ENCODE peak calls at places on chromosomes 3 and 15, in eight cellular contexts. O, M, Q, F, R, J, U and D are unnamed samples.

GRCh38 chr3:134487406-134487805 is 1.5 kb downstream of the CEP63 start:
- DNase-seq in O (no peak), M (no peak), Q (no peak), F (no peak), R (no peak), J (no peak), U (no peak), D (no peak)

GRCh38 chr3:69052567-69052898 is 400 bp upstream of the TMF1 start:
- DNase-seq in O (no peak), M (no peak), Q (no peak), F (no peak), R (no peak), J (no peak), U (no peak), D (no peak)

GRCh38 chr3:149658444-149659172 is 783 bp upstream of the WWTR1 start:
- DNase-seq in O (peak), M (peak), Q (peak), F (peak), R (peak), J (peak), U (peak), D (peak)

GRCh38 chr3:67526246-67526645 is 128.2 kb downstream of the SUCLG2 start:
- DNase-seq in O (no peak), M (no peak), Q (no peak), F (no peak), R (peak), J (peak), U (no peak), D (peak)

GRCh38 chr3:128814514-128815317 is 64.7 kb upstream of the ACAD9 start:
- DNase-seq in O (no peak), M (no peak), Q (no peak), F (no peak), R (no peak), J (no peak), U (no peak), D (no peak)

GRCh38 chr3:127822166-127822835 is at the start of gene MGLL:
- DNase-seq in O (peak), M (peak), Q (no peak), F (no peak), R (peak), J (no peak), U (peak), D (no peak)

GRCh38 chr3:29972594-29972993 is 633.8 kb upstream of the TGFBR2 start:
- DNase-seq in O (no peak), M (no peak), Q (no peak), F (no peak), R (peak), J (peak), U (no peak), D (no peak)

GRCh38 chr3:195094211-195094921 is 176.6 kb downstream of the XXYLT1 start:
- DNase-seq in O (no peak), M (no peak), Q (no peak), F (peak), R (no peak), J (no peak), U (peak), D (no peak)

GRCh38 chr15:77031376-77032050 is 36.6 kb downstream of the PSTPIP1 start:
- DNase-seq in O (no peak), M (no peak), Q (no peak), F (peak), R (no peak), J (no peak), U (no peak), D (no peak)

GRCh38 chr3:39671600-39671999 is 137.8 kb upstream of the MYRIP start:
- DNase-seq in O (no peak), M (no peak), Q (no peak), F (no peak), R (peak), J (no peak), U (no peak), D (no peak)

GRCh38 chr3:11660242-11660641 is 16.5 kb upstream of the VGLL4 start:
- DNase-seq in O (no peak), M (no peak), Q (no peak), F (no peak), R (no peak), J (no peak), U (no peak), D (no peak)

GRCh38 chr3:62529230-62529629 is 155.9 kb upstream of the FEZF2 start:
- DNase-seq in O (no peak), M (peak), Q (no peak), F (peak), R (peak), J (no peak), U (no peak), D (peak)

GRCh38 chr15:71532994-71533393 is 277.4 kb upstream of the NR2E3 start:
- DNase-seq in O (no peak), M (no peak), Q (peak), F (no peak), R (peak), J (no peak), U (no peak), D (no peak)

GRCh38 chr15:98154863-98155262 is 194.4 kb downstream of the ARRDC4 start:
- DNase-seq in O (no peak), M (peak), Q (no peak), F (no peak), R (peak), J (peak), U (no peak), D (peak)

GRCh38 chr3:126912491-126913195 is 70.3 kb upstream of the PLXNA1 start:
- DNase-seq in O (no peak), M (no peak), Q (no peak), F (no peak), R (no peak), J (no peak), U (no peak), D (no peak)

GRCh38 chr15:65056868-65057548 is 10.8 kb downstream of the RASL12 start:
- DNase-seq in O (no peak), M (peak), Q (peak), F (no peak), R (no peak), J (no peak), U (no peak), D (no peak)

GRCh38 chr3:186255703-186256331 is 106.2 kb downstream of the DGKG start:
- DNase-seq in O (no peak), M (no peak), Q (no peak), F (peak), R (no peak), J (no peak), U (no peak), D (no peak)

GRCh38 chr3:133042778-133043177 is 4.6 kb downstream of the TMEM108 start:
- DNase-seq in O (no peak), M (peak), Q (no peak), F (no peak), R (peak), J (no peak), U (no peak), D (no peak)

GRCh38 chr15:67142142-67143092 is 77.0 kb downstream of the SMAD3 start:
- DNase-seq in O (no peak), M (peak), Q (no peak), F (no peak), R (peak), J (no peak), U (peak), D (no peak)

GRCh38 chr3:149815728-149816127 is 2.7 kb downstream of the RNF13 start:
- DNase-seq in O (no peak), M (no peak), Q (no peak), F (no peak), R (no peak), J (no peak), U (no peak), D (no peak)

GRCh38 chr3:52128118-52128683 is 26.0 kb downstream of the POC1A start:
- DNase-seq in O (no peak), M (peak), Q (peak), F (no peak), R (peak), J (no peak), U (peak), D (peak)

GRCh38 chr3:6779140-6779539 is 81.8 kb upstream of the GRM7 start:
- DNase-seq in O (no peak), M (no peak), Q (peak), F (no peak), R (no peak), J (no peak), U (no peak), D (no peak)

GRCh38 chr3:186784820-186785516 is 1.6 kb downstream of the EIF4A2 start:
- DNase-seq in O (no peak), M (no peak), Q (no peak), F (no peak), R (peak), J (no peak), U (no peak), D (no peak)

GRCh38 chr3:15557511-15557946 is 36.0 kb upstream of the COLQ start:
- DNase-seq in O (no peak), M (peak), Q (peak), F (no peak), R (peak), J (peak), U (no peak), D (peak)

GRCh38 chr3:191244242-191244867 is 45.3 kb downstream of the OSTN start:
- DNase-seq in O (no peak), M (no peak), Q (no peak), F (no peak), R (peak), J (no peak), U (no peak), D (no peak)

GRCh38 chr3:106317141-106318055 is 448.6 kb upstream of the CBLB start:
- DNase-seq in O (no peak), M (no peak), Q (no peak), F (no peak), R (no peak), J (no peak), U (no peak), D (no peak)

GRCh38 chr3:117131259-117131658 is 421.7 kb downstream of the TUSC7 start:
- DNase-seq in O (no peak), M (peak), Q (no peak), F (peak), R (no peak), J (no peak), U (no peak), D (no peak)

GRCh38 chr3:117133066-117133465 is 423.5 kb downstream of the TUSC7 start:
- DNase-seq in O (no peak), M (no peak), Q (no peak), F (no peak), R (no peak), J (no peak), U (no peak), D (no peak)

GRCh38 chr3:117128876-117129275 is 419.3 kb downstream of the TUSC7 start:
- DNase-seq in O (no peak), M (peak), Q (no peak), F (no peak), R (no peak), J (no peak), U (no peak), D (no peak)

GRCh38 chr3:117128133-117128532 is 418.6 kb downstream of the TUSC7 start:
- DNase-seq in O (no peak), M (no peak), Q (no peak), F (no peak), R (no peak), J (no peak), U (no peak), D (no peak)

DNA sequence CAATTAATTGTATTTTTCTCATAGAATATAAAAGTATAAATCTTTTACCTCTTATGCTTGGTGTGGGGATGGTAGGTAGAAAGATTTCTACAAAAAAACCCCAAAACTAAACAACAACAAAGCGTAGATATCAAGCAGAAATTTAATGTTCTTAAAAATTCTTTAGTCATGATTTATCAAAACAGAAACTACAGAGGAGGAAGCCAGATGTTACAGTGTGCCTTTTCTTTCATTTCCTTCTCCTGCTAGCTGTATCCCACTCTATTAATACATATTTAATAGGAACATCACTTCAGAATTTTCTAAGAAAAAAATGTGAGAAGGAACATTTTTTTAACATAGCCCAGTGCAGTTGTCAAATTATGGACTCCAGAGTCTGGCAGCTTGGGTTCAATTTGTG is 420.6 kb downstream of the TUSC7 start:
- DNase-seq in O (no peak), M (no peak), Q (no peak), F (no peak), R (no peak), J (no peak), U (no peak), D (no peak)
- TF ChIP-seq CTCF in O (no peak), M (no peak), Q (no peak), F (no peak), R (no peak), J (no peak), U (no peak), D (no peak)

GRCh38 chr15:80252281-80252619 is 237 bp upstream of the CTXND1 start:
- DNase-seq in O (no peak), M (no peak), Q (no peak), F (no peak), R (no peak), J (no peak), U (no peak), D (no peak)
- H3K4me3 ChIP-seq in O (no peak), M (peak), Q (no peak), F (peak), R (no peak), J (peak), U (peak), D (no peak)

GRCh38 chr3:114711321-114711891 is 417.6 kb downstream of the TIGIT start:
- DNase-seq in O (no peak), M (no peak), Q (no peak), F (no peak), R (no peak), J (no peak), U (no peak), D (no peak)

GRCh38 chr3:114712728-114713492 is 419.1 kb downstream of the TIGIT start:
- DNase-seq in O (no peak), M (no peak), Q (no peak), F (no peak), R (no peak), J (no peak), U (no peak), D (no peak)

GRCh38 chr3:114709102-114709501 is 415.3 kb downstream of the TIGIT start:
- DNase-seq in O (no peak), M (no peak), Q (no peak), F (no peak), R (peak), J (no peak), U (no peak), D (no peak)

GRCh38 chr3:114706591-114707224 is 412.9 kb downstream of the TIGIT start:
- DNase-seq in O (no peak), M (peak), Q (peak), F (no peak), R (peak), J (no peak), U (no peak), D (peak)

DNA sequence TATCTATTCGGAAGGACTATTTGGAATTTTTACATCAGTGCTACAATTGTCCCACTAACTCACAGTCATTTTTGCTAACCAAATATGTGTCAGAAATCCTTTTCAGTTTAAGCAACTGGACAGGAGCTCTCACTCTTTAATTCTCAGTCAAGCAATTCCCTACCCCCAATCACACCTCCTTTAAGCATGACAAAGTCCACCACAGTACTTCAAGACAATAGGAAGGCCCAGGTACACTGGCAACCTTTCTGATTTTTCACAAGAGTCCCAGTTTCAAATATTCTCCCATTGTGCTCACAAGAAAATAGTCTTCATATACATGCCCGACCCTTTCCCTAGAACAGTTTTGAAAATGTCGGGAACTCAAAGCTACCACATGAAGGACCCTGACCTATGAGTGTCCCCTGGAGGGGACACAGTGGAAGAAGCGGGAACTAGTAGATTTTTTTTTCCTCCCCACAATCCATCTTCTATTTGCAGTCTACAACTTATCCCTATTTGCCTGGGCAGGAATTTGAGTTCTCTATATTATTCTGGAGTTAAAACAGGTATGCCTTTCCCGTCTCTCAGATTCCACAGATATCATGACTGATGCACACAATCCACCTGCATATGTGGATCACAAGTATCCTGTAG is 413.5 kb downstream of the TIGIT start:
- DNase-seq in O (no peak), M (no peak), Q (peak), F (no peak), R (no peak), J (no peak), U (no peak), D (no peak)
- TF ChIP-seq CTCF in O (no peak), M (no peak), Q (no peak), F (no peak), R (no peak), J (no peak), U (no peak), D (no peak)

DNA sequence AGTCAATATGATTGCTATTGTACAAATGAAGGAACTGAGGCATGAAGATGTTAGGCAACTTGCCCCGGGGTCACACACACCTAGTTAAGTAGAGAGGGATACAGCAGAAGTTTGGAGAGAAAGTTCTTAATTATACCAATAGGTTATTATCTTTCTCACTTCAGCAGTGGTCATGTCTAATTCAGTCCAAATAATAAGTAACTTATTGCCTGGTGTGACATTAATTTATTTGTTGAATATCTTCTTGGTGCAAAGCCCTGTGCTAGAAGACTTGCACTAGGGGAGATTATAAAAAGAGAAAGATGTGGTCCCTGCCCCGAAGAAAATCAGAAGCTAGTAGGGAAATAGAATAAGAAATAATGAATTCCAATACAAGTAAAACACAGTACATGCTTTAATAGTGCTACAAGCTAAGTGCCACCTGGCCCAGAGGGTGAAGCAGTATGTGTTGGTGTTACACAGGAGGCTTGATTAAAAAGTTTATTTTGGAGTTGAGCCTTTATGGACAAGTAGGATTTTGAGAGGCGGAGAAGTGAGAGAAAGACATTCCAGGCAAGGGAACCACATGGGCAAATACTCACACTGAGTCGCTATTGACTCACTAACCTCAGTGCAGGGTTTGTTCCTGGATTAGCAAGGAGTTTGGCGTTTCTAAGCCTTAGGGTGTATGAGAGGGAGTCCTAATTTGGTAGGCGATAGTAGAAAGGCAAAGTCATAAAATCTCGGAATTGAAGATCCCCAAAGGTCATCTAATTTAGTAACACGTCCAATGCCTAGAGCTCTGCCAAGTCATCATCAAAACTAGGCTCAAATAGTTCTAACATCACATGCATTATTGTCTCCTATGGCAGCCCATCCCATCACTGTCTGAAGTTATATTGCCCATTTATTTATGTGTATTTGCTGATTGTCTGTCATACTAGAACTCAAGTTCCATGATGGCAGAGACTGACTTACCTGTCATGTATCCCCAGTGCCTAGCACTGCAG is 19.2 kb upstream of the GSK3B start:
- DNase-seq in O (no peak), M (no peak), Q (peak), F (peak), R (peak), J (no peak), U (no peak), D (no peak)
- H3K4me3 ChIP-seq in O (no peak), M (no peak), Q (no peak), F (no peak), R (no peak), J (no peak), U (no peak), D (no peak)

DNA sequence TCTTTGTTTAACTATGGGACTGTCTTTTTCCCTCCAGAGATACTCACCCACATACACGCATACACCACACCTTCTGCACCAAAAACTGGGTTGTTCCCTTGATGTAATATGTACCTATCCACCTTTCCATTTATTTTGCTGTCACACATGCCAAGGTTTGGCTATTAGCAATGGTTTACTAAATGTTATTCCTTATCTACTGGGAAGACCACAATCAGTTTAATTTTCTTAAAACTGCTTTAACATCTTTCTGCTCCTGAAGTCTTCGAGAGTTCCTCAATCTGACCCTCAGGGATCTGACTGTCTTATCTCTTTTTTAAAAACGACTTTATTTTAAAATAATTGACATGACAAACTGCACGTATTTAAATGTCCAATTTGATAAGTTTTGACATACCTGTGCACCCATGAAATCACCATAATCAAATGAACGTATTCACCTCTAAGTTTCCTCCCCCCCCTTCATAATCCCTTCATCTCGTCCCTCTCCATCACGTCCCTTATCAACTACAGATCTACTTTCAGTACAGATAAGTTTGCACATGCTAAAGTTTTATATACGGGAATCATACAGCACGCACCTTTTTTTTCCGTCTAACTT is 805 bp upstream of the TRPM7 start:
- DNase-seq in O (no peak), M (no peak), Q (no peak), F (no peak), R (no peak), J (no peak), U (no peak), D (no peak)
- TF ChIP-seq CTCF in O (no peak), M (no peak), Q (no peak), F (no peak), R (no peak), J (no peak), U (no peak), D (no peak)